ENCODE peak calls at places on chromosome 5, in six cellular contexts. T, O, W, N, F and D are unnamed samples.

GRCh38 chr5:66840527-66841013 is 244.4 kb downstream of the MAST4 start:
- DNase-seq in W (no peak), O (no peak), F (peak), T (no peak), N (peak), D (peak)

GRCh38 chr5:157476699-157477408 is 16.8 kb downstream of the NIPAL4 start:
- DNase-seq in F (peak), W (no peak), O (peak), T (peak), N (peak), D (peak)

GRCh38 chr5:75547826-75548225 is 36.1 kb downstream of the POLK start:
- DNase-seq in F (no peak), O (no peak), W (no peak), T (no peak), N (no peak), D (no peak)

GRCh38 chr5:181185560-181185959 is 19.4 kb downstream of the TRIM7 start:
- DNase-seq in F (no peak), T (no peak), O (no peak), W (no peak), N (no peak), D (no peak)

GRCh38 chr5:72005676-72006075 is 101.6 kb upstream of the MAP1B start:
- DNase-seq in N (no peak), F (no peak), T (no peak), W (no peak), O (no peak), D (no peak)

GRCh38 chr5:28483327-28484025 is 1445.1 kb upstream of the CDH9 start:
- DNase-seq in T (no peak), N (no peak), O (no peak), F (no peak), W (no peak), D (no peak)

GRCh38 chr5:133456933-133457402 is 155.4 kb downstream of the FSTL4 start:
- DNase-seq in N (no peak), T (peak), O (peak), F (no peak), W (no peak), D (no peak)

GRCh38 chr5:171420429-171421231 is 1.2 kb downstream of the FGF18 start:
- DNase-seq in W (no peak), O (peak), F (no peak), T (peak), N (peak), D (peak)

GRCh38 chr5:179275941-179276837 is 69.1 kb downstream of the ADAMTS2 start:
- DNase-seq in O (peak), T (peak), F (no peak), W (no peak), N (peak), D (peak)

GRCh38 chr5:38780316-38780715 is 65.5 kb upstream of the OSMR start:
- DNase-seq in W (no peak), T (no peak), F (no peak), N (no peak), O (no peak), D (no peak)

GRCh38 chr5:111973946-111974345 is 217.0 kb upstream of the NREP start:
- DNase-seq in W (no peak), F (no peak), T (peak), O (no peak), N (no peak), D (no peak)